ENCODE peak calls at places on chromosome X, in six cellular contexts. W is hepatocyte, I is neural progenitor cell, H is transverse colon, T is right atrium auricular region, Q is trophoblast cell. M is an unnamed sample.

GRCh38 chrX:48468247-48468671 is 1.8 kb downstream of the SLC38A5 start:
- DNase-seq in Q (no peak), H (peak), W (no peak), T (no peak), I (peak), M (no peak)

GRCh38 chrX:56968980-56969379 is 26.4 kb downstream of the SPIN3 start:
- DNase-seq in W (no peak), H (no peak), I (no peak), T (no peak), Q (peak), M (no peak)

GRCh38 chrX:131306602-131307001 is 17.5 kb upstream of the IGSF1 start:
- DNase-seq in W (no peak), T (no peak), Q (no peak), H (no peak), I (no peak), M (no peak)

GRCh38 chrX:41695464-41695863 is 6.7 kb downstream of the GPR34 start:
- DNase-seq in I (no peak), Q (peak), T (no peak), H (no peak), W (no peak), M (no peak)

GRCh38 chrX:145886469-145886868 is 68.8 kb downstream of the SLITRK2 start:
- DNase-seq in I (no peak), H (no peak), T (no peak), W (no peak), Q (no peak), M (no peak)

GRCh38 chrX:40976971-40977370 is 108.3 kb upstream of the USP9X start:
- DNase-seq in I (no peak), T (no peak), W (no peak), Q (no peak), H (no peak), M (no peak)

GRCh38 chrX:128699716-128700285 is 647.6 kb upstream of the ACTRT1 start:
- DNase-seq in W (no peak), T (no peak), Q (no peak), I (no peak), H (no peak), M (no peak)

GRCh38 chrX:43166874-43167273 is 388.9 kb upstream of the PPP1R2C start:
- DNase-seq in H (no peak), Q (no peak), I (no peak), W (peak), T (no peak), M (no peak)

GRCh38 chrX:47218280-47218919 is at the start of gene CDK16:
- DNase-seq in T (peak), W (peak), H (peak), Q (peak), I (peak), M (peak)

GRCh38 chrX:10235851-10236250 is 79.1 kb downstream of the CLCN4 start:
- DNase-seq in I (no peak), H (no peak), T (no peak), W (no peak), Q (no peak), M (no peak)

GRCh38 chrX:67524950-67525691 is 18.7 kb upstream of the AR start:
- DNase-seq in Q (peak), W (no peak), H (no peak), T (no peak), I (no peak), M (no peak)

GRCh38 chrX:150219374-150220185 is 143.5 kb upstream of the MAMLD1 start:
- DNase-seq in H (no peak), Q (peak), I (peak), T (no peak), W (no peak), M (no peak)

GRCh38 chrX:36573720-36574119 is 434.4 kb upstream of the FAM47C start:
- DNase-seq in H (no peak), Q (no peak), T (no peak), W (no peak), I (no peak), M (no peak)

GRCh38 chrX:22629105-22629725 is 356.5 kb downstream of the CBLL2 start:
- DNase-seq in W (no peak), Q (no peak), T (no peak), H (no peak), I (no peak), M (no peak)

GRCh38 chrX:152072236-152072635 is 66.1 kb downstream of the MAGEA10 start:
- DNase-seq in I (no peak), W (no peak), H (no peak), T (no peak), Q (peak), M (no peak)

GRCh38 chrX:53288173-53288572 is 6.8 kb upstream of the IQSEC2 start:
- DNase-seq in Q (no peak), T (peak), I (peak), H (no peak), W (no peak), M (no peak)

GRCh38 chrX:49209434-49210251 is 9.7 kb upstream of the SYP start:
- DNase-seq in Q (no peak), T (no peak), I (no peak), W (no peak), H (no peak), M (no peak)

GRCh38 chrX:118420462-118420861 is 74.6 kb downstream of the WDR44 start:
- DNase-seq in W (peak), T (no peak), Q (peak), I (no peak), H (no peak), M (no peak)

GRCh38 chrX:41384041-41384705 is 50.2 kb downstream of the DDX3X start:
- DNase-seq in Q (peak), I (no peak), H (peak), W (peak), T (peak), M (no peak)

GRCh38 chrX:19772759-19773623 is 114.4 kb downstream of the SH3KBP1 start:
- DNase-seq in T (no peak), W (no peak), H (no peak), Q (no peak), I (no peak), M (no peak)

GRCh38 chrX:18792828-18793227 is 85.4 kb downstream of the PPEF1 start:
- DNase-seq in I (no peak), T (no peak), H (no peak), W (no peak), Q (no peak), M (no peak)

GRCh38 chrX:110699109-110699508 is 96.5 kb downstream of the CHRDL1 start:
- DNase-seq in H (no peak), I (no peak), W (no peak), T (no peak), Q (no peak), M (no peak)

GRCh38 chrX:19625612-19626011 is 110.3 kb upstream of the MAP3K15 start:
- DNase-seq in H (peak), W (no peak), Q (no peak), T (no peak), I (no peak), M (no peak)

GRCh38 chrX:37468111-37468739 is 103.2 kb upstream of the LANCL3 start:
- DNase-seq in W (peak), Q (no peak), T (no peak), H (no peak), I (peak), M (no peak)

GRCh38 chrX:130529531-130529930 is 127.7 kb downstream of the RBMX2 start:
- DNase-seq in W (no peak), T (no peak), Q (peak), H (no peak), I (no peak), M (no peak)

GRCh38 chrX:8823698-8824097 is 22.5 kb upstream of the FAM9A start:
- DNase-seq in W (no peak), I (no peak), Q (no peak), H (no peak), T (no peak), M (no peak)

GRCh38 chrX:44253573-44253942 is 89.9 kb downstream of the EFHC2 start:
- DNase-seq in W (no peak), Q (no peak), I (no peak), T (no peak), H (no peak), M (no peak)
- H3K4me3 ChIP-seq in W (no peak), Q (no peak), I (no peak), T (peak), H (peak), M (no peak)

GRCh38 chrX:154367474-154368308 is 6.7 kb downstream of the FLNA start:
- DNase-seq in H (no peak), T (no peak), Q (no peak), I (no peak), W (no peak), M (no peak)
- H3K4me3 ChIP-seq in H (peak), T (peak), Q (no peak), I (no peak), W (no peak), M (no peak)

GRCh38 chrX:51494409-51494808 is 2.0 kb downstream of the NUDT11 start:
- DNase-seq in Q (peak), T (no peak), H (no peak), W (no peak), I (no peak), M (no peak)

GRCh38 chrX:51496501-51497291 is at the start of gene NUDT11:
- DNase-seq in H (peak), Q (peak), T (no peak), W (peak), I (peak), M (no peak)
- H3K4me3 ChIP-seq in H (peak), Q (peak), T (peak), W (peak), I (peak), M (peak)

GRCh38 chrX:2485460-2485753 is 15.4 kb downstream of the DHRSX start:
- DNase-seq in H (no peak), I (no peak), W (no peak), T (no peak), Q (no peak), M (no peak)

GRCh38 chrX:2485789-2486345 is 14.9 kb downstream of the DHRSX start:
- DNase-seq in T (no peak), Q (no peak), H (no peak), W (no peak), I (no peak), M (no peak)

GRCh38 chrX:2484232-2484631 is 16.5 kb downstream of the DHRSX start:
- DNase-seq in H (no peak), W (no peak), T (no peak), I (no peak), Q (no peak), M (no peak)

GRCh38 chrX:2483398-2483797 is 17.4 kb downstream of the DHRSX start:
- DNase-seq in H (no peak), Q (no peak), I (no peak), T (no peak), W (no peak), M (no peak)

GRCh38 chrX:2484721-2485459 is 15.9 kb downstream of the DHRSX start:
- DNase-seq in Q (no peak), H (no peak), W (no peak), T (no peak), I (peak), M (no peak)
- H3K4me3 ChIP-seq in Q (no peak), H (no peak), W (no peak), T (peak), I (no peak), M (no peak)

DNA sequence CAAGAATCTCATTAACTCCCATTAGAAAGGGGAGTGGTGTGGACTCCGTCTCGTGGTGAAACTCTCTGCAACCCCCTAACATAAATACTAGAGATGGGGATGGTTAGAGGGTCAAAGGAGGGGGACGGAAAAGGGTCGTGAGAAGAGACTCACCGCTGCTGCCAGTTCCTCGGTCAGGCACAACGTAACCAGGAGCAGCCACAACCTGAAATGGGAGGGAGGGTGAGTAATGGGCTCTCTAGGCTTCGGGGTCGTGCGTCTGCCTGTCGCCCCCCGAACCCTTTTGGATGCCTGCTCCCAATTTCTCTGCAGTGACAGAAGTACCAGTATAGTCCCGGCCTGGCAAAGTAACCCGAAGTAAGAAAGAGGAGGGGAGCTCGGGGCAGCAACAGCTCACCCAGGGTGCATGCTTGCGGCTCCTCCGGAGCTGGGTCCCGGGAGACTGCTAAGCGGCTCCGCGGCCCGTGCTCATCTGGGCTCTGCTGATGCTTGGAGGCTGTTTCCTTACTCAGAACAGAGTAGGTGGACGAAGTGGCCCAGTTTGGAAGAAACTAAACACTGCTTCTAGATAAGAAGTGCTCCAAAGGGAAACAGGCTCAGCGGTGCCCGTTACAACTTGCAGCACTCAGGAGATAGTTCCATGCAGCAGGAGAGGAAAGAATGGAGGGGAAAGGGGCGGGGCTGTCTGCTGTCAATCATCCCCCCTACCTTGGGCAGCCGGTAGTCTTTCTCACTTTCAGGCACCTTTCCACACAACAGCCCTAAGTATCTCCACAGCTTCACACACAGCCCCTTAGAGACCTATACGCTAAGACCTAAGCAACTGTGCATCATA is at the start of gene COL4A6:
- DNase-seq in W (peak), I (peak), Q (no peak), H (no peak), T (no peak), M (no peak)
- H3K4me3 ChIP-seq in W (peak), I (peak), Q (peak), H (no peak), T (peak), M (no peak)

GRCh38 chrX:12958059-12958458 is 16.9 kb upstream of the TMSB4X start:
- DNase-seq in I (no peak), H (no peak), Q (no peak), T (no peak), W (no peak), M (no peak)

GRCh38 chrX:12954376-12954775 is 20.5 kb upstream of the TMSB4X start:
- DNase-seq in I (no peak), T (no peak), Q (no peak), W (no peak), H (no peak), M (no peak)

GRCh38 chrX:12954981-12955380 is 19.9 kb upstream of the TMSB4X start:
- DNase-seq in H (no peak), W (no peak), I (no peak), T (no peak), Q (no peak), M (no peak)

GRCh38 chrX:12956704-12957541 is 18.0 kb upstream of the TMSB4X start:
- DNase-seq in T (no peak), Q (no peak), I (no peak), W (peak), H (no peak), M (no peak)

DNA sequence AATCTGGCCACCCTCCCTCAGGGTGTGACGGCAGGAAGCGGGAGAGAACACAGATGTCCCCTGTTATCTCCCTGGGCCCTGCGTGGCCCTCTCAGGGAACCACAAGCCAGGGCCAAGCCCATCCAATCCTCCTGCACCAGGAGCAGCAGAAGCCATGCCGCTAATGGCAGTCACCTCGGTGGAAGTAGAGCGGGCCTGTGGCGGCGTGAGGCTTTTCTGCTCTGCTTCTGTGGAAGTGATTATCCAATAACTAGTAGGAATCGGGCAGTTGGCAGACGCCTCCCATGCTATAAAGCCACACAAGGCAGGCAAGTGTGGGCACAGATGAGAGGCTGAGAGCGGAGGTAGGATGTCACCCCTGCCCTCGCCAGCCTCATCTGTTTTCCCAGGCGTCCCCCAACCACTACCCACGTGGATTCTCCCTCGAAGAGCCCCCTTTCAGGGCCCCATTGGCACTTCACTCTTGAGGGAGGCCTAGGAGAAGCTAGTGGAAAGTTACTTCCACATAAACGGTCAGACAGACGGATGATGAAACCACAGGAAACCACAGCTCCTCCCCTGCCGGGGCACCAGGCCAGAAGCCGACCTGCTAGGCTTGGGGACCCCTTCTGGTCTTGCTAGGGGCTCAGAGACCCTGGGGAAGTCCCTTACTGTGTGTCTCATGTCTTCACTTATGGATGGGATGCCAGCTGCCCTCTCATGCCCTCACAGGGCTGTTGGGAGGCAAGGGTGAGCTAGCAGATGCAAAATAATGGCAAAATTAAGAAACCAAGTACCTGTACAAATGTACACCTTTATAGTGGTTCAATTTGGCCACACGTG is 18.8 kb upstream of the TMSB4X start:
- DNase-seq in T (no peak), I (no peak), W (peak), H (peak), Q (peak), M (no peak)
- H3K4me3 ChIP-seq in T (no peak), I (no peak), W (no peak), H (no peak), Q (no peak), M (peak)

GRCh38 chrX:15315509-15315908 is at the start of gene ASB11:
- DNase-seq in I (no peak), H (no peak), T (no peak), Q (no peak), W (no peak), M (no peak)
- H3K4me3 ChIP-seq in I (no peak), H (no peak), T (peak), Q (no peak), W (no peak), M (no peak)

GRCh38 chrX:72079607-72080006 is 52.1 kb downstream of the RTL5 start:
- DNase-seq in I (peak), Q (no peak), T (peak), H (no peak), W (no peak), M (no peak)

GRCh38 chrX:72078411-72078810 is 53.3 kb downstream of the RTL5 start:
- DNase-seq in T (no peak), W (no peak), H (no peak), Q (no peak), I (no peak), M (no peak)

GRCh38 chrX:72080150-72080549 is 51.6 kb downstream of the RTL5 start:
- DNase-seq in T (no peak), Q (no peak), W (no peak), I (no peak), H (no peak), M (no peak)

GRCh38 chrX:72081605-72082320 is 50.0 kb downstream of the RTL5 start:
- DNase-seq in I (no peak), W (no peak), H (no peak), Q (peak), T (no peak), M (no peak)

GRCh38 chrX:72080800-72081199 is 50.9 kb downstream of the RTL5 start:
- DNase-seq in Q (no peak), H (no peak), W (no peak), T (no peak), I (no peak), M (no peak)
- H3K4me3 ChIP-seq in Q (no peak), H (no peak), W (no peak), T (peak), I (no peak), M (no peak)